ENCODE peak calls at places on chromosomes 5 and 9, in seven cellular contexts. H, X, W, K, M, I and E are unnamed samples.

GRCh38 chr9:137178201-137178938 is 6.5 kb upstream of the TMEM210 start:
- DNase-seq in W (no peak), M (no peak), H (peak; percentile 78), K (no peak), X (no peak), I (no peak), E (no peak)

GRCh38 chr9:126869368-126869767 is 8.9 kb downstream of the ZBTB34 start:
- DNase-seq in M (no peak), I (no peak), K (no peak), X (no peak), W (no peak), H (no peak), E (no peak)

GRCh38 chr9:86406366-86406765 is 52.2 kb upstream of the TUT7 start:
- DNase-seq in K (no peak), M (no peak), H (peak; percentile 49), I (no peak), X (no peak), W (no peak), E (no peak)

GRCh38 chr9:134619983-134620612 is 21.5 kb upstream of the COL5A1 start:
- DNase-seq in K (no peak), X (peak; percentile 14), M (no peak), I (no peak), W (peak; percentile 73), H (peak; percentile 3), E (no peak)

GRCh38 chr5:124289122-124289521 is 457.3 kb downstream of the ZNF608 start:
- DNase-seq in M (no peak), W (no peak), X (no peak), I (peak; percentile 69), H (peak; percentile 20), K (no peak), E (no peak)

GRCh38 chr5:92560698-92561361 is 1020.2 kb downstream of the NR2F1-AS1 start:
- DNase-seq in M (no peak), W (no peak), K (peak; percentile 59), X (no peak), I (no peak), H (no peak), E (no peak)

GRCh38 chr5:64569880-64570279 is 64.1 kb downstream of the RGS7BP start:
- DNase-seq in H (no peak), X (no peak), I (no peak), W (no peak), K (no peak), M (no peak), E (no peak)

GRCh38 chr5:149450199-149450598 is 71.1 kb upstream of the IL17B start:
- DNase-seq in K (no peak), X (peak; percentile 74), M (no peak), H (no peak), I (no peak), W (peak; percentile 89), E (no peak)

GRCh38 chr9:35908484-35909125 is 685 bp upstream of the SPAAR start:
- DNase-seq in M (no peak), H (no peak), K (no peak), I (no peak), X (peak; percentile 42), W (no peak), E (peak; percentile 53)

GRCh38 chr5:135053278-135053677 is 19.2 kb upstream of the PITX1 start:
- DNase-seq in K (no peak), H (no peak), I (no peak), X (no peak), W (peak; percentile 28), M (no peak), E (no peak)

GRCh38 chr5:926416-927171 is 33.9 kb downstream of the TRIP13 start:
- DNase-seq in W (no peak), X (peak; percentile 40), I (peak; percentile 63), H (no peak), M (peak; percentile 25), K (no peak), E (peak; percentile 40)

GRCh38 chr5:57316798-57317327 is 143.0 kb downstream of the GPBP1 start:
- DNase-seq in M (no peak), W (no peak), I (peak; percentile 76), H (peak; percentile 34), K (no peak), X (no peak), E (peak; percentile 91)

GRCh38 chr5:151214614-151215545 is 9.0 kb downstream of the CCDC69 start:
- DNase-seq in W (no peak), I (no peak), X (no peak), M (no peak), K (no peak), H (peak; percentile 88), E (peak; percentile 37)

GRCh38 chr5:160303690-160304089 is 8.7 kb downstream of the CCNJL start:
- DNase-seq in K (no peak), W (no peak), I (no peak), H (no peak), X (no peak), M (no peak), E (no peak)

GRCh38 chr9:72984990-72985389 is 32.1 kb upstream of the ALDH1A1 start:
- DNase-seq in M (no peak), W (no peak), X (no peak), K (no peak), H (no peak), I (no peak), E (no peak)

GRCh38 chr5:99104538-99105132 is 175.8 kb upstream of the CHD1 start:
- DNase-seq in X (no peak), K (peak; percentile 28), H (no peak), W (no peak), M (peak; percentile 11), I (peak; percentile 62), E (peak; percentile 26)

GRCh38 chr5:132594170-132594569 is 37.4 kb downstream of the RAD50 start:
- DNase-seq in W (no peak), I (no peak), X (no peak), H (no peak), M (no peak), K (no peak), E (no peak)
- H3K36me3 ChIP-seq in W (peaks cover 26% of the 10 kb centered on the region), I (peaks cover 28% of the 10 kb centered on the region), X (no peaks in the 10 kb centered on the region), H (no peaks in the 10 kb centered on the region), M (peaks cover 5% of the 10 kb centered on the region), K (peaks cover 43% of the 10 kb centered on the region), E (peaks cover 88% of the 10 kb centered on the region)

GRCh38 chr5:138955013-138955660 is 80.0 kb upstream of the LRRTM2 start:
- DNase-seq in X (peak; percentile 52), H (peak; percentile 61), M (no peak), W (peak; percentile 89), K (no peak), I (no peak), E (no peak)
- H3K4me1 ChIP-seq in X (peaks cover 24% of the 10 kb centered on the region), H (peaks cover 42% of the 10 kb centered on the region), M (no peaks in the 10 kb centered on the region), W (peaks cover 45% of the 10 kb centered on the region), K (no peaks in the 10 kb centered on the region), I (peaks cover 19% of the 10 kb centered on the region), E (peaks cover 5% of the 10 kb centered on the region)

DNA sequence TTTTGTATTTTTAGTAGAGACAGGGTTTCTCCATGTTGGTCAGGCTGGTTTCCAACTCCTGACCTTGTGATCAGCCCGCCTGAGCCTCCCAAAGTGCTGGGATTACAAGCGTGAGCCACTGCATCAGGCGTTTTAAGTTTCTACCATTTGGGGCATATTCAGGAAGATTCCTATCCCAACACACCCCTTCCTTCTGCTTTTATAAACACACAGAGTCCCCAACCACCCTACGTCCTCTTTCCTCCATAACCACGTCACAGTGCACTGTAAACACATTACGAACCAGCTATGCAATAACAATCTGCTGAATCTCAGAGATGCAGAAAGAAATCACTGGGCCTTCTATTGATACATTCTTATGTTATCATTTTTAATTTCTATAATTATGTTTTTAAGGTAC is 60.0 kb downstream of the KCNIP1 start:
- DNase-seq in M (no peak), I (no peak), W (no peak), H (no peak), X (no peak), K (no peak), E (no peak)
- H3K4me3 ChIP-seq in M (no peak overlapping the region), I (no peak overlapping the region), W (no peak overlapping the region), H (no peak overlapping the region), X (no peak overlapping the region), K (no peak overlapping the region), E (no peak overlapping the region)

GRCh38 chr9:128579194-128579593 is 26.8 kb downstream of the SPTAN1 start:
- DNase-seq in I (no peak), W (no peak), M (no peak), X (no peak), K (no peak), H (no peak), E (no peak)
- H3K36me3 ChIP-seq in I (peaks cover 92% of the 10 kb centered on the region), W (peaks cover 90% of the 10 kb centered on the region), M (peaks cover 52% of the 10 kb centered on the region), X (no peaks in the 10 kb centered on the region), K (peaks cover 92% of the 10 kb centered on the region), H (no peaks in the 10 kb centered on the region), E (peaks cover 94% of the 10 kb centered on the region)